ENCODE peak calls at places on chromosomes 13 and 19, in ten cellular contexts. One of them, this sample, is unnamed.

GRCh38 chr13:32587014-32587773 is 942 bp downstream of the PDS5B start:
- DNase-seq in glutamatergic neuron: peak; percentile 76
- DNase-seq in GM23248: peak; percentile 87
- DNase-seq in DMS153: peak; percentile 54
- DNase-seq in EH: peak; percentile 72
- DNase-seq in heart right ventricle: peak; percentile 74
- DNase-seq in nephron progenitor cell: peak; percentile 77
- DNase-seq in fibroblast of pulmonary artery: peak; percentile 69
- DNase-seq in GM03348: peak; percentile 78
- DNase-seq in NCI-H748 treated with DMSO at 0.1 percent for 48 hours: peak; percentile 69
- DNase-seq in this sample: peak; percentile 74

GRCh38 chr13:44231786-44232516 is 141.7 kb upstream of the SERP2 start:
- DNase-seq in glutamatergic neuron: no peak
- DNase-seq in GM23248: peak; percentile 95
- DNase-seq in DMS153: peak; percentile 93
- DNase-seq in EH: peak; percentile 87
- DNase-seq in heart right ventricle: no peak
- DNase-seq in nephron progenitor cell: no peak
- DNase-seq in fibroblast of pulmonary artery: peak; percentile 98
- DNase-seq in GM03348: peak; percentile 88
- DNase-seq in NCI-H748 treated with DMSO at 0.1 percent for 48 hours: no peak
- DNase-seq in this sample: no peak

GRCh38 chr13:60152114-60152513 is 11.6 kb downstream of the DIAPH3 start:
- DNase-seq in glutamatergic neuron: no peak
- DNase-seq in GM23248: peak; percentile 18
- DNase-seq in DMS153: no peak
- DNase-seq in EH: no peak
- DNase-seq in heart right ventricle: no peak
- DNase-seq in nephron progenitor cell: no peak
- DNase-seq in fibroblast of pulmonary artery: no peak
- DNase-seq in GM03348: peak; percentile 9
- DNase-seq in NCI-H748 treated with DMSO at 0.1 percent for 48 hours: no peak
- DNase-seq in this sample: no peak

GRCh38 chr13:42707003-42707402 is 74.4 kb upstream of the FAM216B start:
- DNase-seq in glutamatergic neuron: no peak
- DNase-seq in GM23248: peak; percentile 45
- DNase-seq in DMS153: no peak
- DNase-seq in EH: no peak
- DNase-seq in heart right ventricle: no peak
- DNase-seq in nephron progenitor cell: no peak
- DNase-seq in fibroblast of pulmonary artery: peak; percentile 39
- DNase-seq in GM03348: peak; percentile 23
- DNase-seq in NCI-H748 treated with DMSO at 0.1 percent for 48 hours: no peak
- DNase-seq in this sample: no peak

GRCh38 chr13:72004975-72005374 is 138.0 kb upstream of the DACH1 start:
- DNase-seq in glutamatergic neuron: no peak
- DNase-seq in GM23248: no peak
- DNase-seq in DMS153: no peak
- DNase-seq in EH: peak; percentile 11
- DNase-seq in heart right ventricle: no peak
- DNase-seq in nephron progenitor cell: no peak
- DNase-seq in fibroblast of pulmonary artery: peak; percentile 1
- DNase-seq in GM03348: no peak
- DNase-seq in NCI-H748 treated with DMSO at 0.1 percent for 48 hours: no peak
- DNase-seq in this sample: no peak

GRCh38 chr13:113040597-113041292 is 64.8 kb upstream of the F7 start:
- DNase-seq in glutamatergic neuron: no peak
- DNase-seq in GM23248: no peak
- DNase-seq in DMS153: no peak
- DNase-seq in EH: peak; percentile 10
- DNase-seq in heart right ventricle: no peak
- DNase-seq in nephron progenitor cell: no peak
- DNase-seq in fibroblast of pulmonary artery: no peak
- DNase-seq in GM03348: no peak
- DNase-seq in NCI-H748 treated with DMSO at 0.1 percent for 48 hours: no peak
- DNase-seq in this sample: no peak

GRCh38 chr13:33228645-33229445 is 56.7 kb downstream of the STARD13 start:
- DNase-seq in glutamatergic neuron: no peak
- DNase-seq in GM23248: peak; percentile 73
- DNase-seq in DMS153: peak; percentile 10
- DNase-seq in EH: peak; percentile 96
- DNase-seq in heart right ventricle: no peak
- DNase-seq in nephron progenitor cell: no peak
- DNase-seq in fibroblast of pulmonary artery: peak; percentile 72
- DNase-seq in GM03348: peak; percentile 45
- DNase-seq in NCI-H748 treated with DMSO at 0.1 percent for 48 hours: peak; percentile 87
- DNase-seq in this sample: no peak

GRCh38 chr13:110062077-110062776 is 244.7 kb downstream of the COL4A1 start:
- DNase-seq in glutamatergic neuron: no peak
- DNase-seq in GM23248: peak; percentile 59
- DNase-seq in DMS153: no peak
- DNase-seq in EH: no peak
- DNase-seq in heart right ventricle: peak; percentile 50
- DNase-seq in nephron progenitor cell: no peak
- DNase-seq in fibroblast of pulmonary artery: no peak
- DNase-seq in GM03348: peak; percentile 26
- DNase-seq in NCI-H748 treated with DMSO at 0.1 percent for 48 hours: no peak
- DNase-seq in this sample: no peak

GRCh38 chr13:77565635-77566034 is 30.1 kb downstream of the SCEL start:
- DNase-seq in glutamatergic neuron: no peak
- DNase-seq in GM23248: peak; percentile 65
- DNase-seq in DMS153: peak; percentile 43
- DNase-seq in EH: peak; percentile 33
- DNase-seq in heart right ventricle: no peak
- DNase-seq in nephron progenitor cell: no peak
- DNase-seq in fibroblast of pulmonary artery: peak; percentile 61
- DNase-seq in GM03348: peak; percentile 32
- DNase-seq in NCI-H748 treated with DMSO at 0.1 percent for 48 hours: peak; percentile 37
- DNase-seq in this sample: no peak

GRCh38 chr13:109481046-109481445 is 305.3 kb downstream of the IRS2 start:
- DNase-seq in glutamatergic neuron: no peak
- DNase-seq in GM23248: peak; percentile 25
- DNase-seq in DMS153: no peak
- DNase-seq in EH: no peak
- DNase-seq in heart right ventricle: no peak
- DNase-seq in nephron progenitor cell: no peak
- DNase-seq in fibroblast of pulmonary artery: peak; percentile 41
- DNase-seq in GM03348: no peak
- DNase-seq in NCI-H748 treated with DMSO at 0.1 percent for 48 hours: no peak
- DNase-seq in this sample: no peak

GRCh38 chr19:4641132-4641531 is 1.8 kb downstream of the TNFAIP8L1 start:
- DNase-seq in glutamatergic neuron: no peak
- DNase-seq in GM23248: no peak
- DNase-seq in DMS153: no peak
- DNase-seq in EH: no peak
- DNase-seq in heart right ventricle: no peak
- DNase-seq in nephron progenitor cell: no peak
- DNase-seq in fibroblast of pulmonary artery: no peak
- DNase-seq in GM03348: no peak
- DNase-seq in NCI-H748 treated with DMSO at 0.1 percent for 48 hours: no peak
- DNase-seq in this sample: no peak

GRCh38 chr19:27966390-27966816 is 1246.5 kb downstream of the UQCRFS1 start:
- DNase-seq in glutamatergic neuron: no peak
- DNase-seq in GM23248: peak; percentile 48
- DNase-seq in DMS153: no peak
- DNase-seq in EH: peak; percentile 13
- DNase-seq in heart right ventricle: no peak
- DNase-seq in nephron progenitor cell: no peak
- DNase-seq in fibroblast of pulmonary artery: peak; percentile 30
- DNase-seq in GM03348: peak; percentile 26
- DNase-seq in NCI-H748 treated with DMSO at 0.1 percent for 48 hours: no peak
- DNase-seq in this sample: no peak

GRCh38 chr13:107767119-107767518 is 448.2 kb downstream of the LIG4 start:
- DNase-seq in glutamatergic neuron: no peak
- DNase-seq in GM23248: peak; percentile 16
- DNase-seq in DMS153: peak; percentile 54
- DNase-seq in EH: no peak
- DNase-seq in heart right ventricle: no peak
- DNase-seq in nephron progenitor cell: no peak
- DNase-seq in fibroblast of pulmonary artery: no peak
- DNase-seq in GM03348: no peak
- DNase-seq in NCI-H748 treated with DMSO at 0.1 percent for 48 hours: peak; percentile 72
- DNase-seq in this sample: no peak

GRCh38 chr19:23699521-23699860 is 12.5 kb upstream of the ZNF675 start:
- DNase-seq in glutamatergic neuron: no peak
- DNase-seq in GM23248: no peak
- DNase-seq in DMS153: no peak
- DNase-seq in EH: peak; percentile 41
- DNase-seq in heart right ventricle: no peak
- DNase-seq in nephron progenitor cell: no peak
- DNase-seq in fibroblast of pulmonary artery: no peak
- DNase-seq in GM03348: no peak
- DNase-seq in NCI-H748 treated with DMSO at 0.1 percent for 48 hours: no peak
- DNase-seq in this sample: no peak

GRCh38 chr13:97411894-97412460 is 22.0 kb upstream of the RAP2A start:
- DNase-seq in glutamatergic neuron: no peak
- DNase-seq in GM23248: peak; percentile 61
- DNase-seq in DMS153: no peak
- DNase-seq in EH: no peak
- DNase-seq in heart right ventricle: no peak
- DNase-seq in nephron progenitor cell: no peak
- DNase-seq in fibroblast of pulmonary artery: no peak
- DNase-seq in GM03348: no peak
- DNase-seq in NCI-H748 treated with DMSO at 0.1 percent for 48 hours: no peak
- DNase-seq in this sample: no peak

GRCh38 chr13:73715114-73715909 is 418.9 kb downstream of the KLF12 start:
- DNase-seq in glutamatergic neuron: no peak
- DNase-seq in GM23248: no peak
- DNase-seq in DMS153: no peak
- DNase-seq in EH: no peak
- DNase-seq in heart right ventricle: no peak
- DNase-seq in nephron progenitor cell: no peak
- DNase-seq in fibroblast of pulmonary artery: no peak
- DNase-seq in GM03348: no peak
- DNase-seq in NCI-H748 treated with DMSO at 0.1 percent for 48 hours: no peak
- DNase-seq in this sample: no peak

GRCh38 chr13:49627831-49628652 is at the start of gene ARL11:
- DNase-seq in glutamatergic neuron: peak; percentile 62
- DNase-seq in GM23248: no peak
- DNase-seq in DMS153: peak; percentile 55
- DNase-seq in EH: no peak
- DNase-seq in heart right ventricle: peak; percentile 43
- DNase-seq in nephron progenitor cell: peak; percentile 45
- DNase-seq in fibroblast of pulmonary artery: no peak
- DNase-seq in GM03348: no peak
- DNase-seq in NCI-H748 treated with DMSO at 0.1 percent for 48 hours: no peak
- DNase-seq in this sample: no peak

GRCh38 chr13:97237388-97237787 is 15.3 kb downstream of the MBNL2 start:
- DNase-seq in glutamatergic neuron: no peak
- DNase-seq in GM23248: no peak
- DNase-seq in DMS153: no peak
- DNase-seq in EH: no peak
- DNase-seq in heart right ventricle: no peak
- DNase-seq in nephron progenitor cell: no peak
- DNase-seq in fibroblast of pulmonary artery: no peak
- DNase-seq in GM03348: no peak
- DNase-seq in NCI-H748 treated with DMSO at 0.1 percent for 48 hours: no peak
- DNase-seq in this sample: no peak

GRCh38 chr13:20148501-20149183 is 12.2 kb downstream of the GJA3 start:
- DNase-seq in glutamatergic neuron: no peak
- DNase-seq in GM23248: no peak
- DNase-seq in DMS153: no peak
- DNase-seq in EH: no peak
- DNase-seq in heart right ventricle: no peak
- DNase-seq in nephron progenitor cell: no peak
- DNase-seq in fibroblast of pulmonary artery: no peak
- DNase-seq in GM03348: no peak
- DNase-seq in NCI-H748 treated with DMSO at 0.1 percent for 48 hours: no peak
- DNase-seq in this sample: no peak

GRCh38 chr19:49425922-49426592 is 869 bp downstream of the GFY start:
- DNase-seq in glutamatergic neuron: peak; percentile 66
- DNase-seq in GM23248: peak; percentile 72
- DNase-seq in DMS153: peak; percentile 53
- DNase-seq in EH: no peak
- DNase-seq in heart right ventricle: no peak
- DNase-seq in nephron progenitor cell: peak; percentile 80
- DNase-seq in fibroblast of pulmonary artery: no peak
- DNase-seq in GM03348: no peak
- DNase-seq in NCI-H748 treated with DMSO at 0.1 percent for 48 hours: no peak
- DNase-seq in this sample: peak; percentile 88

GRCh38 chr19:48966541-48967345 is 1.6 kb downstream of the FTL start:
- DNase-seq in glutamatergic neuron: no peak
- DNase-seq in GM23248: peak; percentile 39
- DNase-seq in DMS153: no peak
- DNase-seq in EH: no peak
- DNase-seq in heart right ventricle: no peak
- DNase-seq in nephron progenitor cell: no peak
- DNase-seq in fibroblast of pulmonary artery: peak; percentile 40
- DNase-seq in GM03348: no peak
- DNase-seq in NCI-H748 treated with DMSO at 0.1 percent for 48 hours: no peak
- DNase-seq in this sample: no peak

GRCh38 chr19:33557720-33558119 is 36.1 kb upstream of the PEPD start:
- DNase-seq in glutamatergic neuron: no peak
- DNase-seq in GM23248: no peak
- DNase-seq in DMS153: no peak
- DNase-seq in EH: no peak
- DNase-seq in heart right ventricle: no peak
- DNase-seq in nephron progenitor cell: no peak
- DNase-seq in fibroblast of pulmonary artery: no peak
- DNase-seq in GM03348: no peak
- DNase-seq in NCI-H748 treated with DMSO at 0.1 percent for 48 hours: no peak
- DNase-seq in this sample: no peak

GRCh38 chr19:4870025-4870700 is 2.7 kb upstream of the PLIN3 start:
- DNase-seq in glutamatergic neuron: no peak
- DNase-seq in GM23248: peak; percentile 97
- DNase-seq in DMS153: no peak
- DNase-seq in EH: peak; percentile 98
- DNase-seq in heart right ventricle: no peak
- DNase-seq in nephron progenitor cell: no peak
- DNase-seq in fibroblast of pulmonary artery: peak; percentile 93
- DNase-seq in GM03348: peak; percentile 85
- DNase-seq in NCI-H748 treated with DMSO at 0.1 percent for 48 hours: no peak
- DNase-seq in this sample: peak; percentile 44

GRCh38 chr19:2282062-2282861 is at the start of gene PEAK3:
- DNase-seq in glutamatergic neuron: peak; percentile 53
- DNase-seq in GM23248: peak; percentile 45
- DNase-seq in DMS153: no peak
- DNase-seq in EH: peak; percentile 72
- DNase-seq in heart right ventricle: peak; percentile 81
- DNase-seq in nephron progenitor cell: peak; percentile 75
- DNase-seq in fibroblast of pulmonary artery: peak; percentile 35
- DNase-seq in GM03348: peak; percentile 64
- DNase-seq in NCI-H748 treated with DMSO at 0.1 percent for 48 hours: no peak
- DNase-seq in this sample: peak; percentile 44

GRCh38 chr19:18274303-18274775 is at the start of gene IQCN:
- DNase-seq in glutamatergic neuron: no peak
- DNase-seq in GM23248: peak; percentile 59
- DNase-seq in DMS153: no peak
- DNase-seq in EH: peak; percentile 28
- DNase-seq in heart right ventricle: no peak
- DNase-seq in nephron progenitor cell: no peak
- DNase-seq in fibroblast of pulmonary artery: peak; percentile 36
- DNase-seq in GM03348: peak; percentile 41
- DNase-seq in NCI-H748 treated with DMSO at 0.1 percent for 48 hours: no peak
- DNase-seq in this sample: no peak

GRCh38 chr19:1624458-1624857 is 19.2 kb upstream of the UQCR11 start:
- DNase-seq in glutamatergic neuron: peak; percentile 83
- DNase-seq in GM23248: peak; percentile 63
- DNase-seq in DMS153: no peak
- DNase-seq in EH: peak; percentile 46
- DNase-seq in heart right ventricle: peak; percentile 48
- DNase-seq in nephron progenitor cell: peak; percentile 72
- DNase-seq in fibroblast of pulmonary artery: peak; percentile 49
- DNase-seq in GM03348: peak; percentile 60
- DNase-seq in NCI-H748 treated with DMSO at 0.1 percent for 48 hours: no peak
- DNase-seq in this sample: peak; percentile 88

GRCh38 chr13:44801990-44802389 is 187.3 kb downstream of the NUFIP1 start:
- DNase-seq in glutamatergic neuron: no peak
- DNase-seq in GM23248: peak; percentile 69
- DNase-seq in DMS153: no peak
- DNase-seq in EH: peak; percentile 81
- DNase-seq in heart right ventricle: no peak
- DNase-seq in nephron progenitor cell: no peak
- DNase-seq in fibroblast of pulmonary artery: peak; percentile 84
- DNase-seq in GM03348: peak; percentile 71
- DNase-seq in NCI-H748 treated with DMSO at 0.1 percent for 48 hours: no peak
- DNase-seq in this sample: no peak

GRCh38 chr19:1853295-1854031 is 5.2 kb upstream of the REXO1 start:
- DNase-seq in glutamatergic neuron: peak; percentile 90
- DNase-seq in GM23248: peak; percentile 92
- DNase-seq in DMS153: peak; percentile 43
- DNase-seq in EH: peak; percentile 78
- DNase-seq in heart right ventricle: peak; percentile 72
- DNase-seq in nephron progenitor cell: peak; percentile 79
- DNase-seq in fibroblast of pulmonary artery: peak; percentile 79
- DNase-seq in GM03348: peak; percentile 92
- DNase-seq in NCI-H748 treated with DMSO at 0.1 percent for 48 hours: peak; percentile 21
- DNase-seq in this sample: peak; percentile 88